ENCODE peak calls at places on chromosomes 4 and X, in eight cellular contexts. H, O, V, L, X, K, T and Y are unnamed samples.

GRCh38 chrX:153725832-153726285 is 1.2 kb downstream of the ABCD1 start:
- DNase-seq in X (no peak), H (no peak), K (no peak), T (no peak), V (no peak), O (no peak), L (no peak), Y (no peak)

GRCh38 chr4:98314791-98315565 is 53.8 kb downstream of the RAP1GDS1 start:
- DNase-seq in X (no peak), O (no peak), V (no peak), H (no peak), T (no peak), L (no peak), K (no peak), Y (no peak)

GRCh38 chr4:8026455-8026854 is 86.8 kb upstream of the AFAP1 start:
- DNase-seq in X (no peak), V (no peak), H (no peak), K (no peak), T (no peak), L (no peak), O (no peak), Y (no peak)

GRCh38 chr4:176274441-176274840 is 5.4 kb upstream of the ASB5 start:
- DNase-seq in O (no peak), V (no peak), T (no peak), K (no peak), L (no peak), H (no peak), X (no peak), Y (no peak)

GRCh38 chr4:104915373-104915772 is 231.3 kb upstream of the TET2 start:
- DNase-seq in X (no peak), V (no peak), L (no peak), H (no peak), T (no peak), O (no peak), K (no peak), Y (no peak)

GRCh38 chr4:69088473-69088872 is 7.8 kb upstream of the UGT2B7 start:
- DNase-seq in H (no peak), T (no peak), L (no peak), V (no peak), K (no peak), X (no peak), O (no peak), Y (no peak)

GRCh38 chrX:64976673-64977040 is 407 bp upstream of the ZC4H2 start:
- DNase-seq in H (no peak), T (no peak), L (no peak), X (no peak), O (no peak), K (no peak), V (no peak), Y (no peak)

GRCh38 chr4:21380861-21381260 is 567.7 kb downstream of the KCNIP4 start:
- DNase-seq in K (no peak), T (no peak), V (no peak), O (no peak), X (no peak), H (no peak), L (no peak), Y (no peak)

GRCh38 chr4:98285676-98286075 is 24.5 kb downstream of the RAP1GDS1 start:
- DNase-seq in L (no peak), X (no peak), T (no peak), V (no peak), O (no peak), K (no peak), H (no peak), Y (no peak)

GRCh38 chrX:13938053-13938765 is 91.5 kb downstream of the GEMIN8 start:
- DNase-seq in O (no peak), V (no peak), L (peak), X (no peak), K (no peak), T (peak), H (no peak), Y (no peak)

DNA sequence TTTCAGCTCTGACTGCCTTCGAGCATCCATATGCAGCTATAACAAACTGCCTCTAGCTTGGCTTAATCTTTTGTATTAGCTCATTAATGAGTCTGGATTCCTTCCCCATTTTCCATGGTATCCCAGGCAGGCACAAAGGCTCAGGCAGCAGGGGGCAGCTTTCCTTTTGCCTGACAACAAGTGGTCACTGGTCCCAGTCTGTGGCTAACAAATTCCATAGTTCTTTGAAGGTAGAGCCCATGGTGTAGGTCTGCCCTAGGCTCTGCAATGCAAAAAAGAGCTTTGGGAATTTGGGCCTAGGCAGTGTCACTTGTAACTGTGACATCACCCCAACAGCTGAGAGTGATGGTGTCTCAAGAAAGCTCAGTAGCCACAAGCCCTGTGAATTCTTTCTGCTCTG is 234.4 kb upstream of the GPC4 start:
- DNase-seq in L (no peak), X (no peak), T (no peak), V (no peak), H (no peak), O (no peak), K (no peak), Y (no peak)
- TF ChIP-seq CTCF in L (no peak), X (no peak), T (no peak), V (no peak), H (no peak), O (no peak), K (no peak), Y (no peak)

DNA sequence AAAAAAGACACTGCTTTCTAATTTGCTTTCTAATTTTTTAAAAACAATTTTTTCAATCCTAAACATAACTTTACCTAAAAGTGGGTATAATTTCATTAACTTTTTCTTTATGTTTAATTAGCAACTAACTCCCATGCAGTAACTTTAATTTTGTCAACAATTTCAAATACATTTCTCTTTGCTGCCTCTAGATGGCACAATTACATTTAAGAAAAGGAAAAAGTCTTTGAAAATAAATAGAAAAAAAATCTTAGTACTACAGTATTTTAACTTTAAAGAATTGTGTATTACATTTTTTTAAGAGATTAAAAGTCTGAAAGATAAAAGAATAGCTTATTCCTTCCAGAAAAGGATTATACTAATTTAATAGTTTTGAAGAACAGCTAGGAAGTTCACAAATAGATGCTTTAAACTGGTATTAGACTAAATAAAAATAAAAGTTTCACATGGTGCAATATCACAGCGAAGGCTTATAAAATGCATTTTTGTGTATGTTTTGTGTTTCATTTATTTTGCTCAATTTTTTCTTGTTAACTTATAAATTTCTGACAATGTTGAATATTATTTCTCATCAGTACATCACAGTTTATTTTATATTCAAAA is 105.1 kb downstream of the ADGRA3 start:
- DNase-seq in T (no peak), V (no peak), X (no peak), K (no peak), H (no peak), O (peak), L (no peak), Y (no peak)
- TF ChIP-seq CTCF in T (peak), V (peak), X (peak), K (no peak), H (peak), O (peak), L (no peak), Y (peak)

DNA sequence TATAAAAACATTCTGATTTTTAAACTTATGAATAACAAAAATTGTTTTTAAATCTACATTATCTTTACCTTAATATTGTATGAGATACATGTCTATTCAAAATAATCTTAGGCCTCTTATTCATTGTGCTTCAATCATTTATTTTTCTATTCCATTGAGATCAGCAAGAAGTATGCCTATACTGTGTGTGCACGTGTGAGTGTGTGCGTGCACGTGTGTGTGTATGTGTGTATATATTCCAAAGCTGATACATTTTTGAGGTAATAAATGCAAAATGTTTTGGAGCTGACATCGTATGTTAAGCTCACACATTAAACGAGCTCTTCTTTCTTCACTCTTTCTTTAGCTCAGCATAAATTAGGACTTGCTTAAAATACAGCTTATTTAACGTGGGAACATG is 1701.2 kb upstream of the PCDH10 start:
- DNase-seq in T (no peak), V (no peak), K (no peak), X (no peak), L (no peak), O (no peak), H (no peak), Y (no peak)
- TF ChIP-seq CTCF in T (no peak), V (no peak), K (no peak), X (no peak), L (no peak), O (no peak), H (no peak), Y (no peak)

DNA sequence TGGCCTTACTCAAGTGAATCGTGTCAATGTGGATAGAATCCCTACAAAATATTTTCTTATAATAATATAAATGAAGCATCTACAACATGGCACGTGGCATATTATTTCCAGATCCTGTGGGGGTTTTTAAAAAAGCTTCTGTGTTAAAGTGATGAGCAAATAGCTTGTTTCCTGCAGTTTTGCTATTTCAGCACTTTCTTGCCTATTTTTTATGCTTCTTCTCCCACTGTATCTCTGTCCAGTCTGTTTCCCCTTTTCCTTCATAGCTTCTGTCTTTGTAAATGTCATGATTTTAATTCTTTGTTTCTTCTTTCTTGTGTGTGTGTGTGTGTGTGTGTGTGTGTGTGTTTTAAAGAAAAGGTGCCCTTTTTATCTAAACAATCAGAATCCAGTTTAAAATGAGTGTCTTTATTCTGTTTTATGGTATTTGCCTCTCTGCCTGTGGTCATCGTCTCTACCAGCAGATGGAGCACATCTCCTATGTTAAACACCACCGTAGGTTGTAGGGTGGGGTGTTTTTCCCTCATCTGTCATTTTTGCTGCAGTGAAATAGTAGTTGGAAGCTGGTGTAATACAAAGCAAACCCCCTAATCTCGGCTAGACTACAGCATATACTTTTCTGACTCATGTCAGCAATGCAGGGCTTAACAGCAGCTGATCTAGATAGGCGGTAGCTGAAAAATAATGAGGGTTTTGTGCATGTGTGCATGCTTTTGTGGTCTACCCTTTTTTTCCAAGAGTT is 33.1 kb downstream of the FTHL17 start:
- DNase-seq in V (no peak), K (no peak), L (no peak), O (peak), X (peak), H (no peak), T (peak), Y (no peak)
- TF ChIP-seq CTCF in V (no peak), K (peak), L (peak), O (peak), X (no peak), H (peak), T (peak), Y (peak)

GRCh38 chr4:149690726-149691125 is 124.9 kb downstream of the IQCM start:
- DNase-seq in O (no peak), T (no peak), K (no peak), X (no peak), L (no peak), H (no peak), V (no peak), Y (no peak)
- TF ChIP-seq CTCF in O (peak), T (no peak), K (no peak), X (no peak), L (no peak), H (no peak), V (no peak), Y (no peak)

GRCh38 chr4:101205878-101206277 is 141.4 kb downstream of the PPP3CA start:
- DNase-seq in L (no peak), V (no peak), X (peak), O (no peak), T (no peak), K (no peak), H (peak), Y (no peak)
- TF ChIP-seq CTCF in L (no peak), V (no peak), X (no peak), O (no peak), T (no peak), K (no peak), H (no peak), Y (no peak)

GRCh38 chr4:14965071-14965470 is 37.2 kb upstream of the CPEB2 start:
- DNase-seq in H (no peak), L (no peak), T (no peak), K (no peak), V (no peak), X (no peak), O (no peak), Y (no peak)
- TF ChIP-seq CTCF in H (no peak), L (no peak), T (no peak), K (no peak), V (no peak), X (no peak), O (no peak), Y (no peak)

GRCh38 chr4:178577933-178578332 is 1135.7 kb upstream of the AGA start:
- DNase-seq in H (no peak), T (no peak), V (no peak), L (no peak), K (no peak), O (peak), X (no peak), Y (no peak)
- TF ChIP-seq CTCF in H (no peak), T (no peak), V (no peak), L (no peak), K (no peak), O (peak), X (no peak), Y (peak)

GRCh38 chrX:129347291-129347690 is 176.0 kb downstream of the SMARCA1 start:
- DNase-seq in H (no peak), K (no peak), T (no peak), X (no peak), O (peak), L (no peak), V (no peak), Y (no peak)
- TF ChIP-seq CTCF in H (no peak), K (no peak), T (no peak), X (no peak), O (peak), L (no peak), V (no peak), Y (no peak)